ENCODE peak calls at places on chromosomes 3 and 15, in four cellular contexts. S is HepG2, M is PC-9, J is thoracic aorta. Z is an unnamed sample. For H3K36me3, the result is how much of the 10 kb centered on the place peaks cover.

GRCh38 chr3:188827593-188827992 is 344.2 kb upstream of the TPRG1 start:
- DNase-seq in S (no peak), M (no peak), J (no peak), Z (no peak)

GRCh38 chr15:73964736-73965093 is 27.4 kb downstream of the STOML1 start:
- DNase-seq in S (peak), M (peak), J (no peak), Z (peak)

GRCh38 chr3:106025151-106025722 is 156.4 kb upstream of the CBLB start:
- DNase-seq in S (no peak), M (peak), J (no peak), Z (no peak)

GRCh38 chr3:8253201-8253600 is 248.4 kb upstream of the LMCD1 start:
- DNase-seq in S (no peak), M (no peak), J (no peak), Z (no peak)

GRCh38 chr3:46986055-46986730 is 6.7 kb downstream of the NBEAL2 start:
- DNase-seq in S (no peak), M (no peak), J (no peak), Z (no peak)

GRCh38 chr3:9293066-9293465 is 43.6 kb upstream of the SRGAP3 start:
- DNase-seq in S (no peak), M (no peak), J (no peak), Z (no peak)

GRCh38 chr3:46812237-46812791 is 50.9 kb downstream of the MYL3 start:
- DNase-seq in S (no peak), M (peak), J (peak), Z (peak)

GRCh38 chr15:45548753-45549520 is 26.4 kb upstream of the SLC30A4 start:
- DNase-seq in S (peak), M (no peak), J (no peak), Z (no peak)

GRCh38 chr3:196650740-196651311 is 11.3 kb downstream of the NRROS start:
- DNase-seq in S (peak), M (peak), J (no peak), Z (peak)

GRCh38 chr3:196168808-196169391 is 42.3 kb downstream of the ZDHHC19 start:
- DNase-seq in S (no peak), M (no peak), J (no peak), Z (no peak)

GRCh38 chr3:170307998-170308398 is 49.5 kb upstream of the SKIL start:
- DNase-seq in S (peak), M (peak), J (no peak), Z (peak)

GRCh38 chr3:149726716-149727407 is 25.4 kb downstream of the COMMD2 start:
- DNase-seq in S (no peak), M (no peak), J (no peak), Z (no peak)

GRCh38 chr15:29668120-29668602 is 154.1 kb downstream of the TJP1 start:
- DNase-seq in S (peak), M (peak), J (no peak), Z (peak)

GRCh38 chr15:39392469-39393047 is 188.3 kb upstream of the THBS1 start:
- DNase-seq in S (no peak), M (no peak), J (no peak), Z (no peak)

GRCh38 chr3:57179580-57180410 is 14.6 kb upstream of the IL17RD start:
- DNase-seq in S (peak), M (no peak), J (no peak), Z (peak)

GRCh38 chr15:70474367-70474681 is 289.0 kb downstream of the UACA start:
- DNase-seq in S (no peak), M (no peak), J (no peak), Z (no peak)

GRCh38 chr15:40155270-40155910 is 5.5 kb upstream of the BUB1B start:
- DNase-seq in S (no peak), M (peak), J (no peak), Z (peak)

GRCh38 chr15:85672338-85673097 is 122.2 kb downstream of the KLHL25 start:
- DNase-seq in S (peak), M (no peak), J (no peak), Z (no peak)

GRCh38 chr3:35644461-35644860 is 5.1 kb downstream of the ARPP21 start:
- DNase-seq in S (no peak), M (no peak), J (no peak), Z (no peak)

GRCh38 chr15:98909968-98910885 is 97.4 kb downstream of the PGPEP1L start:
- DNase-seq in S (no peak), M (no peak), J (no peak), Z (no peak)

GRCh38 chr3:8776406-8776805 is 7.0 kb upstream of the OXTR start:
- DNase-seq in S (peak), M (peak), J (no peak), Z (no peak)

GRCh38 chr15:68526269-68526668 is 52.5 kb upstream of the CORO2B start:
- DNase-seq in S (no peak), M (no peak), J (no peak), Z (no peak)

GRCh38 chr15:31487811-31488436 is 161.3 kb downstream of the KLF13 start:
- DNase-seq in S (no peak), M (no peak), J (no peak), Z (no peak)

GRCh38 chr15:59174846-59175831 is 31.5 kb upstream of the LDHAL6B start:
- DNase-seq in S (peak), M (peak), J (no peak), Z (peak)
- H3K36me3 ChIP-seq in S (under half), M (under half), J (under half), Z (under half)

DNA sequence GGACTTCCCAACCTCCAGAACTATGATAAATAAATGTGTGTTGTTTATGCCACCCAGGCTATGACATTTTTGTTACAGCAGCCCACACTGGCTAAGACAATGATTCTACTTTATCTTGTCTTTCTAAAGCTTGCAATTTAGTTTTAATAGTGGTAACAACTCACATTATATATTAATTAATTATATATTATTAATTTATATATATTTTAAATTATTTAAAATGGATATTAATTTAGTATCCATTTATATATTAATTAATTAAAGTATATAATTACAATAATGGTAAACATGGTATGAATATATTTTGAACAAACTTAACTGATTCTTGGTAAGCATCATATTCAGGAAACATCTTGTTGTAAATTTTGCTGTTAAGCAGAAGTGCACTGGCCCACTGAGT is 863.9 kb downstream of the MCTP2 start:
- DNase-seq in S (no peak), M (no peak), J (no peak), Z (no peak)
- H3K36me3 ChIP-seq in S (under half), M (under half), J (under half), Z (under half)

GRCh38 chr15:28117591-28117990 is 18.5 kb upstream of the OCA2 start:
- DNase-seq in S (no peak), M (no peak), J (no peak), Z (no peak)
- H3K36me3 ChIP-seq in S (under half), M (under half), J (half or more), Z (under half)

GRCh38 chr3:126450219-126450618 is 25.5 kb downstream of the ZXDC start:
- DNase-seq in S (no peak), M (no peak), J (no peak), Z (no peak)
- H3K36me3 ChIP-seq in S (under half), M (under half), J (under half), Z (under half)

GRCh38 chr3:101466465-101467309 is 46.3 kb downstream of the SENP7 start:
- DNase-seq in S (peak), M (peak), J (no peak), Z (peak)
- H3K36me3 ChIP-seq in S (under half), M (under half), J (under half), Z (under half)

Z was measured in hepatocyte.